ENCODE peak calls at places on chromosomes 2 and 18, in seven cellular contexts. One of them, this sample, is unnamed.

GRCh38 chr2:128543646-128544045 is 225.0 kb upstream of the HS6ST1 start:
- DNase-seq in tibial nerve: no peak
- DNase-seq in A549: no peak
- DNase-seq in HepG2: no peak
- DNase-seq in IMR-90: no peak
- DNase-seq in stomach: peak
- DNase-seq in Peyer's patch: no peak
- DNase-seq in this sample: no peak

GRCh38 chr2:70002241-70002896 is 40.9 kb upstream of the ASPRV1 start:
- DNase-seq in HepG2: no peak
- DNase-seq in stomach: peak
- DNase-seq in Peyer's patch: no peak
- DNase-seq in IMR-90: no peak
- DNase-seq in A549: no peak
- DNase-seq in tibial nerve: no peak
- DNase-seq in this sample: no peak

GRCh38 chr2:147352294-147352693 is 492.5 kb upstream of the ACVR2A start:
- DNase-seq in stomach: no peak
- DNase-seq in tibial nerve: no peak
- DNase-seq in HepG2: no peak
- DNase-seq in IMR-90: no peak
- DNase-seq in Peyer's patch: no peak
- DNase-seq in A549: no peak
- DNase-seq in this sample: no peak

GRCh38 chr18:78625446-78625845 is 354.2 kb upstream of the SALL3 start:
- DNase-seq in stomach: no peak
- DNase-seq in A549: no peak
- DNase-seq in Peyer's patch: peak
- DNase-seq in tibial nerve: no peak
- DNase-seq in HepG2: no peak
- DNase-seq in IMR-90: no peak
- DNase-seq in this sample: no peak

GRCh38 chr18:80154293-80154692 is 45.2 kb downstream of the ADNP2 start:
- DNase-seq in IMR-90: peak
- DNase-seq in A549: peak
- DNase-seq in tibial nerve: no peak
- DNase-seq in stomach: no peak
- DNase-seq in Peyer's patch: no peak
- DNase-seq in HepG2: peak
- DNase-seq in this sample: no peak

GRCh38 chr18:56869189-56869777 is 218.1 kb downstream of the WDR7 start:
- DNase-seq in A549: peak
- DNase-seq in stomach: no peak
- DNase-seq in Peyer's patch: no peak
- DNase-seq in tibial nerve: no peak
- DNase-seq in IMR-90: peak
- DNase-seq in HepG2: peak
- DNase-seq in this sample: no peak

GRCh38 chr2:239778042-239778811 is 246.9 kb downstream of the NDUFA10 start:
- DNase-seq in stomach: peak
- DNase-seq in HepG2: no peak
- DNase-seq in tibial nerve: no peak
- DNase-seq in A549: no peak
- DNase-seq in IMR-90: no peak
- DNase-seq in Peyer's patch: no peak
- DNase-seq in this sample: no peak

GRCh38 chr2:237726401-237726830 is 72.2 kb upstream of the RBM44 start:
- DNase-seq in HepG2: no peak
- DNase-seq in Peyer's patch: no peak
- DNase-seq in A549: no peak
- DNase-seq in tibial nerve: no peak
- DNase-seq in IMR-90: peak
- DNase-seq in stomach: peak
- DNase-seq in this sample: no peak

GRCh38 chr18:26621161-26622026 is 73.0 kb upstream of the KCTD1 start:
- DNase-seq in tibial nerve: no peak
- DNase-seq in A549: peak
- DNase-seq in Peyer's patch: no peak
- DNase-seq in HepG2: peak
- DNase-seq in stomach: peak
- DNase-seq in IMR-90: no peak
- DNase-seq in this sample: no peak

GRCh38 chr18:45270289-45270771 is 344.9 kb upstream of the SLC14A2 start:
- DNase-seq in Peyer's patch: no peak
- DNase-seq in tibial nerve: no peak
- DNase-seq in stomach: no peak
- DNase-seq in IMR-90: no peak
- DNase-seq in A549: no peak
- DNase-seq in HepG2: no peak
- DNase-seq in this sample: no peak

GRCh38 chr2:108612514-108613183 is 78.4 kb downstream of the LIMS1 start:
- DNase-seq in stomach: peak
- DNase-seq in Peyer's patch: no peak
- DNase-seq in HepG2: no peak
- DNase-seq in A549: no peak
- DNase-seq in tibial nerve: no peak
- DNase-seq in IMR-90: no peak
- DNase-seq in this sample: no peak

GRCh38 chr2:47073641-47074040 is 81.5 kb downstream of the STPG4 start:
- DNase-seq in IMR-90: no peak
- DNase-seq in Peyer's patch: peak
- DNase-seq in HepG2: no peak
- DNase-seq in A549: no peak
- DNase-seq in stomach: no peak
- DNase-seq in tibial nerve: no peak
- DNase-seq in this sample: no peak

GRCh38 chr2:241935774-241936173 is 66.2 kb downstream of the RTP5 start:
- DNase-seq in HepG2: no peak
- DNase-seq in stomach: peak
- DNase-seq in tibial nerve: no peak
- DNase-seq in IMR-90: no peak
- DNase-seq in A549: no peak
- DNase-seq in Peyer's patch: no peak
- DNase-seq in this sample: no peak

GRCh38 chr18:25921677-25922421 is 168.6 kb downstream of the SS18 start:
- DNase-seq in A549: peak
- DNase-seq in HepG2: peak
- DNase-seq in Peyer's patch: no peak
- DNase-seq in IMR-90: peak
- DNase-seq in tibial nerve: no peak
- DNase-seq in stomach: peak
- DNase-seq in this sample: no peak

GRCh38 chr18:8615397-8616025 is 6.3 kb downstream of the RAB12 start:
- DNase-seq in Peyer's patch: no peak
- DNase-seq in tibial nerve: no peak
- DNase-seq in HepG2: peak
- DNase-seq in stomach: no peak
- DNase-seq in IMR-90: peak
- DNase-seq in A549: peak
- DNase-seq in this sample: no peak

GRCh38 chr2:190718652-190719526 is 70.0 kb downstream of the NAB1 start:
- DNase-seq in IMR-90: peak
- DNase-seq in A549: peak
- DNase-seq in stomach: peak
- DNase-seq in tibial nerve: no peak
- DNase-seq in Peyer's patch: no peak
- DNase-seq in HepG2: peak
- DNase-seq in this sample: no peak

DNA sequence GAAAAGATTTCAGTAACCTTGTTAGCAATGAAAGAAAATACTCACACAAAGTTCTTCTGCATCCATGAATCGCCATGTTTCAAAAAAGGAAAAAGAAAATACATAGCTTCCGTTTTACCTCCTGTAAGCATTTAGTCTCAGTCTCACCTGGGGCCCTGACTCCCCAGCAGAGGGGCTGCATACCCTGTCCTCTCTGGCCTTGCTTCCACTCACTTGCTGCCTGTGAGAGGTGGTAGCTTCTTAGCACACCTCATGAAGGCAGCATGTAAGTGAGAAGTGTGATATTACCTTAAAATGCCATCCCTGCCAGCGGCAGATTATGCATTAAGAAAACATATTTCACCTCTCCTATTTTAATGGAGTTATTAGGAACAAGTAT is 49.3 kb upstream of the ZNF385B start:
- DNase-seq in Peyer's patch: no peak
- DNase-seq in stomach: no peak
- DNase-seq in HepG2: no peak
- DNase-seq in tibial nerve: no peak
- DNase-seq in IMR-90: no peak
- DNase-seq in A549: no peak
- DNase-seq in this sample: no peak
- TF ChIP-seq CTCF in Peyer's patch: no peak
- TF ChIP-seq CTCF in stomach: no peak
- TF ChIP-seq CTCF in HepG2: no peak
- TF ChIP-seq CTCF in tibial nerve: no peak
- TF ChIP-seq CTCF in IMR-90: no peak
- TF ChIP-seq CTCF in A549: no peak
- TF ChIP-seq CTCF in this sample: no peak

DNA sequence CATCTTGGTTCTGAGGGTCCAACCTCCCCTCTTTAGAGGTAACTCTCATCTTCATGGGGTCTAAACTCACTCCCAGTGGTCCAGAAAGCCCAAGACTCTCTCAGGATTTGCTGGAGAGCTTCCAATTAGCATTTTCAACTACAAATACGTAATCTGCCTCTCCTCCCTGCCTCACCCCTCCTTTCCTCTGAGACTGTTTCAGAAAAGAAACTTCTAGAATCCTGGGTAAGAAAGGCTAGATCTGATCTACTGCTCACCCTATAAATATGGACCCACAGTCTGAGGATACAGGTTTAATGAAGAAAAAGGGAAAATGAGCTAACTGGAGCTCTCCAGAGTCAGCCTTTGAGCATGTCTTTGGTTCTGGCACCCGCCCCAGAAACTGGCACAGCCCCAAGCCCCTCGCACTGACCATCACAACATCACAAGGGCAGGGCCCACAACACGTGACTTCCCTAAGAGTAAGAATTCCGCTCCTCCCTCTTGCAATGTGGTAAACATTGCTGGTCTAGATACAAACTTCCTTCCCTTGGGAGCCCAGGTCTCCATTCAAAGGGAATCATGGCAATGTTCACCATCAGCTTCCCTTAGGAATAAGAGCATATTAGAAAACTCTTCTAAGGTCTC is 21.7 kb upstream of the IHH start:
- DNase-seq in tibial nerve: no peak
- DNase-seq in HepG2: no peak
- DNase-seq in IMR-90: no peak
- DNase-seq in Peyer's patch: peak
- DNase-seq in stomach: peak
- DNase-seq in A549: no peak
- DNase-seq in this sample: no peak
- H3K27ac ChIP-seq in tibial nerve: no peak
- H3K27ac ChIP-seq in HepG2: no peak
- H3K27ac ChIP-seq in IMR-90: no peak
- H3K27ac ChIP-seq in Peyer's patch: peak
- H3K27ac ChIP-seq in stomach: peak
- H3K27ac ChIP-seq in A549: no peak
- H3K27ac ChIP-seq in this sample: no peak

GRCh38 chr2:236568922-236569592 is 568 bp upstream of the ACKR3 start:
- DNase-seq in Peyer's patch: no peak
- DNase-seq in HepG2: no peak
- DNase-seq in IMR-90: no peak
- DNase-seq in A549: no peak
- DNase-seq in tibial nerve: no peak
- DNase-seq in stomach: no peak
- DNase-seq in this sample: no peak

GRCh38 chr2:236570081-236570979 is 705 bp downstream of the ACKR3 start:
- DNase-seq in IMR-90: no peak
- DNase-seq in tibial nerve: no peak
- DNase-seq in HepG2: no peak
- DNase-seq in Peyer's patch: no peak
- DNase-seq in A549: no peak
- DNase-seq in stomach: no peak
- DNase-seq in this sample: no peak

GRCh38 chr2:236568068-236568921 is 1.3 kb upstream of the ACKR3 start:
- DNase-seq in tibial nerve: no peak
- DNase-seq in stomach: peak
- DNase-seq in Peyer's patch: peak
- DNase-seq in A549: no peak
- DNase-seq in IMR-90: no peak
- DNase-seq in HepG2: no peak
- DNase-seq in this sample: no peak

GRCh38 chr2:236571161-236571560 is 1.5 kb downstream of the ACKR3 start:
- DNase-seq in Peyer's patch: no peak
- DNase-seq in stomach: no peak
- DNase-seq in HepG2: no peak
- DNase-seq in tibial nerve: no peak
- DNase-seq in IMR-90: no peak
- DNase-seq in A549: no peak
- DNase-seq in this sample: no peak

DNA sequence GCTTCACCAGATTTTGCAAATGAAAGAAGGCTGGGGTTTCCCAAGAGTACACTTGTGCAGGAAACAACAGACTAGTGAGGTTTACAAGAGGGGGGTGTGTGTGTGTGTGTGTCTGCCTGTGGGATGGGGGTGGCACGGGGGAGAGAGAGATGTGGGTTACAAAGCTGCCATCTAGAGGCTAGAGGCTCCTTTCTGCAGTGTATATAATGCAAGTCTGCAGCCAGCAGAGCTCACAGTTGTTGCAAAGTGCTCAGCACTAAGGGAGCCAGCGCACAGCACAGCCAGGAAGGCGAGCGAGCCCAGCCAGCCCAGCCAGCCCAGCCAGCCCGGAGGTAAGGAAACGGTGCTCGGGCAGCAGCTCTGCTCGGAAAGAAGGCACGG is at the start of gene ACKR3:
- DNase-seq in Peyer's patch: peak
- DNase-seq in tibial nerve: peak
- DNase-seq in A549: peak
- DNase-seq in HepG2: peak
- DNase-seq in IMR-90: peak
- DNase-seq in stomach: peak
- DNase-seq in this sample: peak
- TF ChIP-seq POLR2A in Peyer's patch: peak
- TF ChIP-seq POLR2A in tibial nerve: peak
- TF ChIP-seq POLR2A in A549: peak
- TF ChIP-seq POLR2A in HepG2: no peak
- TF ChIP-seq POLR2A in IMR-90: no peak
- TF ChIP-seq POLR2A in stomach: no peak
- TF ChIP-seq POLR2A in this sample: no peak

GRCh38 chr2:117056376-117056748 is 758.1 kb upstream of the DDX18 start:
- DNase-seq in tibial nerve: no peak
- DNase-seq in A549: no peak
- DNase-seq in IMR-90: no peak
- DNase-seq in HepG2: no peak
- DNase-seq in stomach: no peak
- DNase-seq in Peyer's patch: no peak
- DNase-seq in this sample: no peak
- TF ChIP-seq CTCF in tibial nerve: no peak
- TF ChIP-seq CTCF in A549: no peak
- TF ChIP-seq CTCF in IMR-90: no peak
- TF ChIP-seq CTCF in HepG2: no peak
- TF ChIP-seq CTCF in stomach: no peak
- TF ChIP-seq CTCF in Peyer's patch: no peak
- TF ChIP-seq CTCF in this sample: no peak

GRCh38 chr18:13186687-13187086 is 31.9 kb upstream of the LDLRAD4 start:
- DNase-seq in Peyer's patch: no peak
- DNase-seq in HepG2: no peak
- DNase-seq in stomach: no peak
- DNase-seq in IMR-90: no peak
- DNase-seq in A549: no peak
- DNase-seq in tibial nerve: no peak
- DNase-seq in this sample: no peak
- H3K27ac ChIP-seq in Peyer's patch: no peak
- H3K27ac ChIP-seq in HepG2: no peak
- H3K27ac ChIP-seq in stomach: no peak
- H3K27ac ChIP-seq in IMR-90: no peak
- H3K27ac ChIP-seq in A549: no peak
- H3K27ac ChIP-seq in tibial nerve: no peak
- H3K27ac ChIP-seq in this sample: no peak

This sample was measured in esophagus squamous epithelium.